ENCODE peak calls at places on chromosomes 11 and 22, in four cellular contexts. X is transverse colon, N is heart left ventricle, T is IMR-90. P is an unnamed sample.

GRCh38 chr22:28989035-28989464 is 72.6 kb downstream of the C22orf31 start:
- DNase-seq in N (no peak), T (no peak), X (no peak), P (no peak)

GRCh38 chr22:32389685-32390084 is 22.4 kb downstream of the RTCB start:
- DNase-seq in N (no peak), T (peak), X (no peak), P (no peak)

GRCh38 chr11:128531588-128531987 is 55.8 kb downstream of the ETS1 start:
- DNase-seq in N (no peak), X (no peak), T (no peak), P (no peak)

GRCh38 chr22:48782817-48783511 is 1044.7 kb downstream of the BRD1 start:
- DNase-seq in N (no peak), X (no peak), T (no peak), P (no peak)

GRCh38 chr11:46296520-46297448 is 19.3 kb downstream of the CREB3L1 start:
- DNase-seq in X (no peak), T (peak), N (peak), P (peak)

GRCh38 chr22:42074153-42074750 is at the start of gene PHETA2:
- DNase-seq in X (peak), T (peak), N (peak), P (peak)

GRCh38 chr11:16891170-16891569 is 123.0 kb downstream of the PLEKHA7 start:
- DNase-seq in X (no peak), T (peak), N (no peak), P (no peak)

GRCh38 chr11:798093-798713 is at the start of gene SLC25A22:
- DNase-seq in X (peak), T (peak), N (peak), P (peak)

GRCh38 chr22:46500201-46500600 is 37.2 kb downstream of the CELSR1 start:
- DNase-seq in T (no peak), X (no peak), N (no peak), P (no peak)

GRCh38 chr22:19285831-19286230 is 5.7 kb downstream of the CLTCL1 start:
- DNase-seq in N (no peak), T (no peak), X (no peak), P (no peak)

GRCh38 chr22:26887456-26887855 is 230.1 kb downstream of the MIAT start:
- DNase-seq in X (no peak), T (peak), N (no peak), P (no peak)

GRCh38 chr11:85682330-85683305 is 3.4 kb downstream of the CCDC89 start:
- DNase-seq in N (peak), T (peak), X (peak), P (peak)
- TF ChIP-seq POLR2A in N (no peak), T (no peak), X (peak), P (peak)

GRCh38 chr11:64870176-64870892 is 8.1 kb downstream of the EHD1 start:
- DNase-seq in X (peak), N (peak), T (peak), P (peak)
- TF ChIP-seq POLR2A in X (no peak), N (no peak), T (peak), P (peak)

GRCh38 chr11:12235945-12236743 is 125.8 kb downstream of the MICAL2 start:
- DNase-seq in T (peak), N (no peak), X (peak), P (peak)
- TF ChIP-seq POLR2A in T (no peak), N (no peak), X (no peak), P (no peak)

DNA sequence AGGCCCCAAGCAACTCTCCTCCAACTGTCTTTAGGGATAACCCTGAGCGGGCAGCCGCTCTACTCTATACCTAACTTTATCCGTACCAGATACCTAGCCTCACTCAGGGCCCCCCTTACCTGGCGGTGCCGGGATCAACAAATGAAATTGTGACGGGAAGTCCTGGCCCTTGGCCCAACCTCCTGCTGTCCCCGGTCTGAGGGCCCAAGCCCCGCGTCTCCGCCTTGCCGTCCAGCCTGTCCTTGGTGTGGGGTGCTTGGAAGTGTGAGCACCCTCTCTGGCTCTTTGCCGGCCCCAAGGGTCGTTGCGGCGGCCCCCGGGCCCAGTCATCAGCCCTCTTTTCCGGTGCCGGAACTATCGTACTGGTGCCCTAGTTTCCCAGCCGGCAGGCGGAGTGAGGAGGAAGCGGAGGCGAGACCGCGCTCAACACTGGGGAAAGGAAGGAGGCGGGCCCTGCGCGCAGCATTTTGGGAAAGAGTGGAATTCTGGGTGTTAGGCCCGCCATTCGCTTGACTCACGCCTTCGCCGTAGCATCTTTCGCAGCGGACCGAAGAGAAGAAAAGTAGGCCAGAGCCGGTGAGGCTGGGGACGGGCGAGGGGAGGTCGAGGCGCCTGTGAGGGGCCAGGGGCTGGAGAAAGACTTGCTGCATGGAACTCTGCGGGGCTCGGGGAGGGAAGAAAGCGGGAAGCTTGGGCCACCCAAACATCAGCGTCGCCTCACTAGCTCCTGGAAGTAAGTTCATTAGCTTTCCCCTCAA is at the start of gene SNRPD3:
- DNase-seq in T (peak), X (peak), N (peak), P (peak)
- TF ChIP-seq POLR2A in T (peak), X (peak), N (peak), P (peak)

GRCh38 chr22:38177926-38178604 is 3.6 kb downstream of the PLA2G6 start:
- DNase-seq in N (peak), X (peak), T (peak), P (no peak)
- TF ChIP-seq POLR2A in N (no peak), X (no peak), T (no peak), P (peak)

DNA sequence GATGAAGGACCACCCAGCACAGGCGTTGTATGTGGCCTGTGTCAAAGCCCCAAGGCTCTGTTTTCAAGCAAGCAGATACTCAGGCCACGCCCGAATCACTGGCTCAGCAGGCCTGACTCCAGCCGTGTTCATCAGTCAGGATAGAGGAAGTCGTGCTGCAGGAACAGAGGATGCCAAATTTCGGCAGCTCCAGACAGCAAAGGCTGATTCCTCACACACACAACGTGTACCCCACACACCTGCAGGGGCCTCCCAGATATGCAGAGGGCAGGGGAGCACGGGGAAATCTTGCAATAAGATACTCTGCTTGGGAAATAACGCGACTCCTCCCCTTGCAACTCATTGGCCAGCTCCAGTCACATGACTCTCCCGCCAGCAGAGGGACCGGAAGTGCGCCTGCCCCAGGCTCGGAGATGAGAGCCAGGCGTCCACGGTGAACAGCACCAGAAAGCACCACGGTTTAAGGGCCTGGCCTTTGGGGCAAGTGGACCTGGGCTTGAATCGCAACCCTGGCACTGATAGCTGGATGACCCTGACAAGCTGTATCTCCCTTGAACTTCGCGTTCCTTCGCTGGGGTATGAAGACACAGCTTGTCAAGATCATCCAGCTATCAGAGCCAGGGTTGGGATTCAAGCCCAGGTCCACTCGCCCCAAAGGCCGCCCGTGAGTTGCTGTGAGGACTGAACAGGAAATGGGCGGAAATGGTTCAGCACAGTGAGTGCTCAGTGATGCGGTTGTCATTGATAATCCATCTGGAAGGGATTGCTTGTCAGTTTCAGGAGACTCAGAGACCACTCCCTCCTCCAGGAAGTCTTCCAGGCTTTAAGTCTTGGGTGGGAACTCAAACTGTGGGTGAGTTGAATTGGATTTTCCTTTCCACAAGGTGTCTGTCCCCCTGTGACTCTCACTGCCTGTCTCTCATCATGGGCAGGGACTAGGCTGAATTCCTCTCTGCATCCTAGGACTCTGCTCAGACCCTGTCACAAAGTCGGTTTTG is 88.5 kb downstream of the MYEOV start:
- DNase-seq in N (peak), X (peak), T (no peak), P (peak)
- TF ChIP-seq POLR2A in N (peak), X (no peak), T (no peak), P (no peak)

DNA sequence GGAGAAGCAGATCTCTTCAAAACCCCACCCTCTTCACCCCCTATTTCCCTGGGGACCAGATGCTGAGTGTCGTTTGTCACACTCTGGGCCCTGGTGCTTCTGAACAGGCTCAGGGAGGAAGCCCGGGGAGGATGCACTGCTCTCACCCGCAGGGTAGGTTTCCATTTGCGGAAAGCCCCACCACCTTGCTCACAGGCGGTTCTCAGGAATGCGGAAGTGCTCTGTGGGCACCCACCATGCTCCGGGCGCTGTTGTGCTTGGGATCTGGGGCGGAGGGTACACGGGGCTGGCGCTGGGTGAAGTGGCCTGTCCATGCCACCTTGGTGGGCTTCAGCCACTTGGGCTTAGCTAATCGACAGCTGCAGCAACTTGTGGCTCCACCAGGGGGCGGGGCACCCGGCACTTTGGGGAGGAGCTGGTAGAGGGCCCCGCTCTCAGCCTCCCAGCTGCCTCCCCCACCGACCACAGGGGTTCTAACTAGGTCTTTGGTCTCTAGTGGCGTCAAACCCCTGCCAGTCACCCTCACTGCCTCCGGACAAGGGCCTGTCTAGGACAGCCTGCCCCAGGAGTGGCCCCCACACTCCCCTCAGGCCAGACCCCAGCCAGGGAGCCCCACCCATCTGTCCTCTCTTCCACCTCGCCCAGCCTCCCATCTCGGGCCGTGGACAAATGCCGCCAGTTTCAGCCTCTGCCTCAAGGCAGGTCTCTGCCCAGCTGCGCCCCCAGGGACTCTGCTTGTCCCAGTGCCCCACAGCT is 7.4 kb downstream of the NDUFV1 start:
- DNase-seq in N (peak), X (peak), T (peak), P (peak)
- TF ChIP-seq POLR2A in N (no peak), X (peak), T (no peak), P (no peak)

GRCh38 chr11:92848578-92848977 is 120.9 kb upstream of the MTNR1B start:
- DNase-seq in T (no peak), N (no peak), X (no peak), P (no peak)
- TF ChIP-seq POLR2A in T (no peak), N (no peak), X (no peak), P (no peak)

DNA sequence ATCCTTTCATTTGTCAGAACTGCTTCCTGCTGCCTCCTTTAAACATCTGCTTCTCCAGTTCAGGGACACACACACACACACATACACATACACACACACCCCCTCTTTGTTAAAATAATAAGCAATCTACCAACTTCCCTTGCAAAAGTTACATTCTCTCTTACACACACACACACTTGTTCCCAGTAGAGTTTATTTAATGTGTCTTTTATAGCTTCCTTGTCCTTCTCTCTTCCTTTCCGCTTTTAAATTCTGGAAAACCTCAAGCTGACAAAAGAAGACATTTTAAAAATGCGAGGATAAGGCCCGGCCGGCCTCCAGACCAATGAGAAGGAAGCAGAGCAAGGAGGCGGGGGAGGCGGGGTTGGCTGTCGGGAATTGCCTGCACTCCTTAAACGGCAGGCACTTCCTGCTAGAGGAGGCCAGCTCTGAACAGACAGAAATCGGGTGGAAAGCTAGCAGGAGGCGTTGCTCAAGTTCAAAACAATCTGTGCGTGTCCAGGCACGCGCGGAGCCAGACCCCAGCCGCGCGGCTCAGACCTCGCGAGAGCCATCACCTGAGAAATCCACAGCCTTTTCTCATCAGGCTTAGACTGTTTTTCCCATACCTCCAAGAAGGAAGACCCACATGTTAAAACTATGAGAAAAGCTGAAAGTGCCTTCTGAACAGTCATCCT is 99.9 kb downstream of the MAML2 start:
- DNase-seq in N (peak), T (peak), X (peak), P (peak)
- TF ChIP-seq POLR2A in N (peak), T (no peak), X (peak), P (peak)

DNA sequence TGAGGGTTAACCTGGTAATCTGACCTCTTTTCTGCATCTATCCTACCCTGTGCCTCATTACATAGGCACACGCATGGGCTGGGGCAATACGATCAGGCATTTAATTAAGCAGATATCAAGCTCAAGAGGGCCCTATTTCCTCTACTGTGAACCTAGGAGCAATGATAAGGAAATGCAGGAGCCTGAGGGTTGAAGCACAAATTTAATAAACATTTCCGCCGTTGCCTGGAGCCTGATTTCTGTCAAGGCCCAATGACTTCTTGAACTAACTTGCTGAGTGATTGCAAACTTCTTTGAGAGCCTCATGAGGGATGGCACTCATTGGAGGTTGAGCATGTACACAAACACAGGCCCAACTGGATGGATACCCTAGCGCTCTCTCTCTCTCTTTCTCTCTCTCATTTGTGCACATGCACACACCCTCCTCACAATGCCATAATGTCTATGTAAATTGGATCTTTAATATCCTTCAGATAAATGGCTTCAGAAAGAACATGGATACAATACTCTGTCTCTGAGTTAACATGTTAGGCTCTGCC is 597.6 kb upstream of the CADM1 start:
- DNase-seq in X (no peak), T (no peak), N (no peak), P (no peak)
- TF ChIP-seq POLR2A in X (no peak), T (no peak), N (no peak), P (no peak)